ENCODE peak calls at places on chromosome 18, in six cellular contexts. X, M, U, Q, O and K are unnamed samples.

GRCh38 chr18:26470011-26470637 is 78.2 kb downstream of the KCTD1 start:
- DNase-seq in U (no peak), Q (no peak), X (no peak), M (no peak), O (no peak), K (no peak)

GRCh38 chr18:33849731-33850130 is 271.7 kb downstream of the ASXL3 start:
- DNase-seq in X (no peak), U (no peak), Q (no peak), M (no peak), O (no peak), K (no peak)

GRCh38 chr18:44839239-44839666 is 158.6 kb downstream of the SETBP1 start:
- DNase-seq in O (peak), U (peak), M (peak), Q (peak), X (no peak), K (peak)

GRCh38 chr18:51621103-51621969 is 423.9 kb upstream of the MEX3C start:
- DNase-seq in O (peak), X (peak), M (no peak), U (peak), Q (peak), K (peak)

GRCh38 chr18:50836521-50836957 is 16.7 kb upstream of the MRO start:
- DNase-seq in X (no peak), O (no peak), Q (peak), U (no peak), M (no peak), K (no peak)

GRCh38 chr18:470661-471501 is 29.6 kb downstream of the COLEC12 start:
- DNase-seq in O (no peak), M (no peak), Q (no peak), U (no peak), X (no peak), K (no peak)

GRCh38 chr18:33831424-33831823 is 253.4 kb downstream of the ASXL3 start:
- DNase-seq in O (no peak), U (no peak), X (no peak), M (no peak), Q (no peak), K (no peak)

GRCh38 chr18:27860011-27860410 is 316.9 kb downstream of the CDH2 start:
- DNase-seq in U (no peak), X (no peak), Q (no peak), M (no peak), O (no peak), K (no peak)

GRCh38 chr18:11752116-11752911 is 63.2 kb downstream of the GNAL start:
- DNase-seq in U (no peak), Q (no peak), X (no peak), M (no peak), O (no peak), K (no peak)

GRCh38 chr18:13492314-13492713 is 234.0 kb downstream of the FAM210A start:
- DNase-seq in Q (no peak), M (no peak), X (no peak), U (no peak), O (no peak), K (peak)

GRCh38 chr18:47265197-47265596 is 13.7 kb upstream of the SKOR2 start:
- DNase-seq in U (no peak), Q (no peak), M (no peak), O (no peak), X (no peak), K (no peak)

GRCh38 chr18:74476154-74476553 is 19.0 kb upstream of the DIPK1C start:
- DNase-seq in Q (no peak), O (peak), X (no peak), M (no peak), U (peak), K (peak)

GRCh38 chr18:45384137-45384998 is 230.9 kb upstream of the SLC14A2 start:
- DNase-seq in M (no peak), X (no peak), Q (peak), O (peak), U (peak), K (no peak)

GRCh38 chr18:62509779-62510178 is 13.0 kb upstream of the ZCCHC2 start:
- DNase-seq in Q (no peak), M (no peak), O (no peak), U (no peak), X (no peak), K (no peak)

GRCh38 chr18:36519358-36519757 is 221.8 kb downstream of the FHOD3 start:
- DNase-seq in X (no peak), M (no peak), O (no peak), U (no peak), Q (no peak), K (no peak)

GRCh38 chr18:75223687-75224347 is 13.2 kb downstream of the TSHZ1 start:
- DNase-seq in O (no peak), Q (no peak), M (no peak), X (no peak), U (no peak), K (no peak)

GRCh38 chr18:37572736-37573135 is 7.1 kb upstream of the CELF4 start:
- DNase-seq in M (no peak), X (no peak), U (no peak), O (no peak), Q (no peak), K (no peak)

GRCh38 chr18:3457261-3457724 is 7.3 kb downstream of the TGIF1 start:
- DNase-seq in X (no peak), U (no peak), O (no peak), M (no peak), Q (peak), K (no peak)

GRCh38 chr18:3665780-3666525 is 216.0 kb downstream of the TGIF1 start:
- DNase-seq in X (peak), U (peak), O (peak), Q (peak), M (peak), K (peak)

GRCh38 chr18:31407649-31408048 is 31.1 kb downstream of the DSG4 start:
- DNase-seq in M (no peak), O (no peak), Q (no peak), X (no peak), U (no peak), K (no peak)

GRCh38 chr18:3248062-3248669 is 565 bp downstream of the MYL12A start:
- DNase-seq in O (no peak), Q (no peak), X (no peak), M (peak), U (no peak), K (no peak)

GRCh38 chr18:2921778-2922177 is 75.0 kb downstream of the EMILIN2 start:
- DNase-seq in M (no peak), O (no peak), Q (no peak), X (no peak), U (no peak), K (no peak)

GRCh38 chr18:77165489-77166415 is 33.2 kb upstream of the MBP start:
- DNase-seq in Q (no peak), U (no peak), X (no peak), M (peak), O (no peak), K (peak)

GRCh38 chr18:24326211-24326610 is 71.4 kb downstream of the OSBPL1A start:
- DNase-seq in U (no peak), Q (no peak), M (no peak), O (no peak), X (no peak), K (no peak)

GRCh38 chr18:12420831-12421421 is 13.2 kb downstream of the PRELID3A start:
- DNase-seq in Q (no peak), X (no peak), M (no peak), O (no peak), U (no peak), K (peak)

GRCh38 chr18:67265464-67266245 is 250.9 kb downstream of the DSEL start:
- DNase-seq in Q (peak), O (no peak), M (no peak), U (no peak), X (peak), K (no peak)

GRCh38 chr18:72849671-72850070 is 18.1 kb downstream of the NETO1 start:
- DNase-seq in M (no peak), X (no peak), U (no peak), Q (no peak), O (no peak), K (no peak)

GRCh38 chr18:55272510-55273243 is 313.4 kb upstream of the CCDC68 start:
- DNase-seq in O (no peak), M (no peak), U (no peak), Q (no peak), X (peak), K (no peak)

GRCh38 chr18:6561029-6561861 is 146.5 kb upstream of the L3MBTL4 start:
- DNase-seq in O (no peak), X (no peak), U (no peak), M (peak), Q (no peak), K (no peak)

GRCh38 chr18:22391571-22392359 is 25.9 kb downstream of the CTAGE1 start:
- DNase-seq in U (no peak), M (no peak), X (no peak), Q (peak), O (no peak), K (no peak)

GRCh38 chr18:47932603-47933002 is 2.1 kb upstream of the SMAD2 start:
- DNase-seq in X (no peak), Q (peak), O (no peak), U (no peak), M (no peak), K (no peak)

GRCh38 chr18:8609711-8610441 is 639 bp downstream of the RAB12 start:
- DNase-seq in Q (peak), U (no peak), X (no peak), M (peak), O (no peak), K (no peak)

GRCh38 chr18:63016270-63016669 is 300.9 kb downstream of the PHLPP1 start:
- DNase-seq in Q (peak), O (peak), U (peak), M (no peak), X (peak), K (no peak)